ENCODE peak calls at places on chromosomes 6 and 20, in seven cellular contexts. X is mesendoderm, R is IMR-90, E is mesenchymal stem cell, K is neuronal stem cell, M is H1, Z is trophoblast cell. J is an unnamed sample.

GRCh38 chr6:21241231-21242130 is 352.1 kb upstream of the SOX4 start:
- DNase-seq in X (peak), R (no peak), E (no peak), K (no peak), M (no peak), Z (peak), J (no peak)

GRCh38 chr6:43021270-43022047 is at the start of gene RRP36:
- DNase-seq in X (peak), R (peak), E (peak), K (peak), M (no peak), Z (peak), J (peak)

GRCh38 chr6:138001750-138002349 is 105.4 kb downstream of the PERP start:
- DNase-seq in X (peak), R (peak), E (peak), K (peak), M (no peak), Z (peak), J (no peak)

GRCh38 chr6:80636689-80637088 is 530.2 kb downstream of the BCKDHB start:
- DNase-seq in X (no peak), R (peak), E (no peak), K (no peak), M (no peak), Z (peak), J (no peak)

GRCh38 chr6:114154812-114155211 is 183.9 kb upstream of the HDAC2 start:
- DNase-seq in X (no peak), R (no peak), E (no peak), K (no peak), M (no peak), Z (no peak), J (no peak)

GRCh38 chr6:44489912-44490604 is 102.6 kb downstream of the CDC5L start:
- DNase-seq in X (no peak), R (peak), E (peak), K (no peak), M (no peak), Z (peak), J (no peak)

GRCh38 chr20:10902836-10903410 is 229.1 kb upstream of the JAG1 start:
- DNase-seq in X (no peak), R (no peak), E (no peak), K (no peak), M (no peak), Z (no peak), J (no peak)

GRCh38 chr6:63537126-63537958 is 34.9 kb upstream of the LOC128125822 start:
- DNase-seq in X (peak), R (no peak), E (no peak), K (no peak), M (no peak), Z (no peak), J (no peak)

GRCh38 chr6:47922391-47922790 is 140.6 kb downstream of the OPN5 start:
- DNase-seq in X (peak), R (no peak), E (no peak), K (peak), M (no peak), Z (no peak), J (peak)

GRCh38 chr6:5292154-5292553 is 30.8 kb downstream of the FARS2 start:
- DNase-seq in X (no peak), R (no peak), E (no peak), K (no peak), M (no peak), Z (no peak), J (no peak)

GRCh38 chr6:76612818-76613452 is 540.5 kb upstream of the IMPG1 start:
- DNase-seq in X (peak), R (no peak), E (no peak), K (no peak), M (no peak), Z (no peak), J (no peak)

GRCh38 chr6:44660561-44661220 is 273.2 kb downstream of the CDC5L start:
- DNase-seq in X (no peak), R (no peak), E (no peak), K (no peak), M (no peak), Z (no peak), J (no peak)

GRCh38 chr20:61931476-61932198 is 134.0 kb downstream of the TAF4 start:
- DNase-seq in X (no peak), R (no peak), E (no peak), K (no peak), M (no peak), Z (no peak), J (no peak)

GRCh38 chr6:75863001-75863400 is 114.0 kb downstream of the MYO6 start:
- DNase-seq in X (no peak), R (no peak), E (no peak), K (no peak), M (no peak), Z (no peak), J (no peak)

DNA sequence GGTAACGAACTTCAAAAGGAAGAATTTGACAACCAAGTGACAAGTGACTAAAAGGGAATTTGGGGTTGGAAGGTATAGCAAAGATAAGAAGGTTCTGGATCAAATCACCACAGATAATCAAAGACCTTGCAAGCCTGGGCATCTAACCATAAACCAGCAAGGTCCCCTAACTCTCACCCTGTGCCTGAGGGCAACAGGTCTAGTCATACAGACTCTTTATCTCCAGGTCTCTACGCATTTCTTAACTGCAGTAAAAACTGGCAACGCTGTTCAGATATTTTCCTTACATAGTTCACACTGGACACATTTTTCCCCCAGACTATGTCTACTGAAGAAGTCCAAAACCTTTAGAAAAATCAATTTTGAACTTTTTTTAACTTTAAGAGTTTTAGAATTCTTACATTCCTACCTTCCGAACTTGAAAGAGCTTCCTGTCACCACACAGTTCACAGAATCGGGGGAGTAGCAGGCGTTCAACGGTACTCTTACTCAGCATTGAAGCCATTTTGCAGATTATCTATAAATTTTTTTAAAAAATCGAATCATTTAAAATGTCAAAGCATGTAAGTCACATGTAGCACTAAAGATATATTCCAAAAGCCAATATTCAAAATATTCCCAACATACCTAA is 23.0 kb upstream of the ANKRD60 start:
- DNase-seq in X (peak), R (no peak), E (no peak), K (no peak), M (no peak), Z (peak), J (no peak)
- H2BK120ac ChIP-seq in X (no peak), R (peak), E (no peak), K (no peak), M (no peak), Z (no peak), J (no peak)

GRCh38 chr6:109897025-109897424 is 81.1 kb upstream of the GPR6 start:
- DNase-seq in X (no peak), R (no peak), E (no peak), K (no peak), M (no peak), Z (peak), J (no peak)
- H2BK120ac ChIP-seq in X (no peak), R (no peak), E (no peak), K (no peak), M (no peak), Z (peak), J (no peak)

GRCh38 chr6:147017153-147017552 is 187.1 kb upstream of the STXBP5 start:
- DNase-seq in X (peak), R (no peak), E (no peak), K (no peak), M (no peak), Z (no peak), J (no peak)
- H2BK120ac ChIP-seq in X (no peak), R (no peak), E (no peak), K (no peak), M (no peak), Z (no peak), J (no peak)

GRCh38 chr6:15363523-15364400 is 117.9 kb downstream of the JARID2 start:
- DNase-seq in X (no peak), R (no peak), E (peak), K (no peak), M (no peak), Z (peak), J (no peak)

GRCh38 chr6:15364401-15365037 is 118.7 kb downstream of the JARID2 start:
- DNase-seq in X (no peak), R (no peak), E (no peak), K (no peak), M (no peak), Z (no peak), J (no peak)

GRCh38 chr6:15366879-15367278 is 121.0 kb downstream of the JARID2 start:
- DNase-seq in X (no peak), R (no peak), E (no peak), K (no peak), M (no peak), Z (no peak), J (no peak)

GRCh38 chr6:15366003-15366535 is 120.2 kb downstream of the JARID2 start:
- DNase-seq in X (no peak), R (no peak), E (no peak), K (no peak), M (no peak), Z (peak), J (no peak)

GRCh38 chr6:15365273-15365687 is 119.4 kb downstream of the JARID2 start:
- DNase-seq in X (no peak), R (peak), E (peak), K (peak), M (no peak), Z (peak), J (peak)
- H2BK120ac ChIP-seq in X (no peak), R (no peak), E (no peak), K (no peak), M (no peak), Z (no peak), J (no peak)

DNA sequence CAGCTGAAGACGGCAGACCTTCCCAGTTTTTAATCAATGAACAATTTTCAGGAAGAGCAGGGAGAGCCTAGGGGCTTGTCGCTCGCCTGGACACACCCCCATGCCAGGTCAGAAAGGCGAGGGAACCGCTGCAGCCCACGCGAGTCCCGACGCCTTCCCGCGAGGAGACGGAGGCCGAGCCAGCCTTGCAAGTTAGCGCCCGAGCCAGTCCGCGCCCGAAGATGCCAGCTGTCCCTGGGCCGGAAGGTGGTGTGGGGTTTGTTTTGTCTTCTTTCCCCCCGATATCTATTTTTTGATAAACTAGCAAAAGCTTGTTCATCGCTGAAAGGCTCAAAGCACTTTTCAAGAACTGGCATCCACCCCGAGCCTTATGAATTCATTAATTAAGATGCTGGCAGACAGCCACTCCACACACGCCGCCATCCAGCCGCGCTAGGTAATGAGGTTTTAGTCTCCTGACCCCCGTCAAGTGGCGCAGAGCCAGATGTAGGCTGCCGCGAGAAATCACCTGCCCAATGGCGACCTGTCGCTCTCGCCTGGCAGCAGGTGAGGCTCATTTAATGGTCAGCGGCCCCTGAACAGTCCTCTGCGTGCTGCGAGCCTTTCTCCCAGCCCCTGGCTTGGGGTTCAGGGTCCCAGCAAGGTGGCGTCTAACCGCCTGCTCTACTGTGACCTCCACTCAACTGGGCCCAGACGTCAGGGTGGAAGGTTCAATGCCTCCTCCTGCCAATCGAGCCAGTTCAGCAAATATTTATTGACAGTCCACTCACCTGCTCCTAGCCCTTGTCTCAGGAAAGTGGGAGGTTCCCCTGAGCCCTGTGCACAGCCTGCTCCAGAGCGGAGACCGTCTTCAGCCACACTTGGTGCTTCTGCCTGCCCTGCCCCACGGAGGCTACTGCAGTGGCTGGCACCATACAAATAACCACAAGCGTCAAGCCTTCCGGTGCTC is 6.4 kb downstream of the CCDC167 start:
- DNase-seq in X (no peak), R (no peak), E (no peak), K (no peak), M (no peak), Z (no peak), J (no peak)
- H2BK120ac ChIP-seq in X (no peak), R (no peak), E (no peak), K (no peak), M (no peak), Z (no peak), J (no peak)

GRCh38 chr20:2387580-2387979 is 6.9 kb downstream of the TGM6 start:
- DNase-seq in X (no peak), R (no peak), E (no peak), K (no peak), M (no peak), Z (no peak), J (no peak)

GRCh38 chr20:2387180-2387577 is 6.5 kb downstream of the TGM6 start:
- DNase-seq in X (peak), R (peak), E (peak), K (peak), M (peak), Z (peak), J (peak)

GRCh38 chr20:2385496-2385895 is 4.8 kb downstream of the TGM6 start:
- DNase-seq in X (peak), R (no peak), E (no peak), K (no peak), M (no peak), Z (no peak), J (no peak)

GRCh38 chr20:2385026-2385425 is 4.3 kb downstream of the TGM6 start:
- DNase-seq in X (peak), R (no peak), E (no peak), K (no peak), M (no peak), Z (no peak), J (no peak)

DNA sequence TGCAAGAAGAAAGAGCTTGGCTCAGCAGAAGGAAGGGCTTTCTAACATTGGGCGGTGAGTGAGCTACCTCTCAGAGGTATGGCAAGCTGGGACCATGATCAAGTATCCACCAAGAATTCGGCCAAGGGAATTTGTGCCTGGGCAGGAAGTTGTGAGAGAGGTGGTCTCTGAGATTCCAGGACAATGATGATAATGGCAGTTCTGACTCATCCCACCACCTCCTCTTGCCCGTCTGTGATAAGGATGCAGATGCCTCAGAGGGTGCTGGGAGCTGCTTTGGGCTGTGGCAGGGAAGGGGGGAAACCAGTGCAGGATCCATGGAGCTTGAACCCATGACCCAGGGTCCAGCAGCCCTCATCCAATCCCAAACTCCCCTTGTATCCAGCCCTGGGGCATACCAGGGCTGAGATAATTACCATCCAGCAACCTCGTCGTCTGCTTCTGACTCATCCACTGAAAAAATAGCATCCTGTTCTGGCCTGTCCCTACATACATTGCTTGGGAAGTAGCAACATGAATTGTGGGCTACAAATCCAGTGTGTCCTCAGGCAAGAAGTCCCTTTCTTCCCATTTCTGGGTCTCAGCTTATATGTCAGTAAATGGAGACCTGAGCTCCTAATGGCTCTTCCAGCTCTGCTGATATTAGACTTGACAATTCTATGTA is 5.9 kb downstream of the TGM6 start:
- DNase-seq in X (peak), R (peak), E (peak), K (no peak), M (no peak), Z (no peak), J (no peak)
- H2BK120ac ChIP-seq in X (no peak), R (no peak), E (no peak), K (no peak), M (no peak), Z (no peak), J (no peak)

GRCh38 chr6:78639505-78640110 is 227.7 kb upstream of the IRAK1BP1 start:
- DNase-seq in X (no peak), R (no peak), E (no peak), K (no peak), M (no peak), Z (no peak), J (no peak)
- H2BK120ac ChIP-seq in X (no peak), R (no peak), E (no peak), K (no peak), M (no peak), Z (no peak), J (no peak)

GRCh38 chr6:150590448-150590847 is 9.2 kb upstream of the PLEKHG1 start:
- DNase-seq in X (no peak), R (no peak), E (no peak), K (no peak), M (no peak), Z (no peak), J (no peak)

GRCh38 chr6:150586850-150587359 is 12.8 kb upstream of the PLEKHG1 start:
- DNase-seq in X (no peak), R (no peak), E (no peak), K (no peak), M (no peak), Z (no peak), J (no peak)

GRCh38 chr6:150587637-150588036 is 12.0 kb upstream of the PLEKHG1 start:
- DNase-seq in X (no peak), R (no peak), E (no peak), K (no peak), M (no peak), Z (no peak), J (no peak)

GRCh38 chr6:150589828-150590227 is 9.9 kb upstream of the PLEKHG1 start:
- DNase-seq in X (no peak), R (no peak), E (no peak), K (no peak), M (no peak), Z (no peak), J (no peak)

GRCh38 chr6:150588862-150589499 is 10.7 kb upstream of the PLEKHG1 start:
- DNase-seq in X (no peak), R (no peak), E (no peak), K (no peak), M (no peak), Z (no peak), J (no peak)
- H2BK120ac ChIP-seq in X (no peak), R (no peak), E (no peak), K (no peak), M (no peak), Z (no peak), J (no peak)

GRCh38 chr6:32975886-32976285 is 7.5 kb downstream of the BRD2 start:
- DNase-seq in X (no peak), R (no peak), E (no peak), K (no peak), M (no peak), Z (no peak), J (no peak)
- H2BK120ac ChIP-seq in X (no peak), R (no peak), E (no peak), K (no peak), M (no peak), Z (no peak), J (no peak)

GRCh38 chr6:10268111-10268510 is 146.8 kb downstream of the TFAP2A start:
- DNase-seq in X (no peak), R (no peak), E (no peak), K (peak), M (peak), Z (no peak), J (peak)

GRCh38 chr6:10271982-10272381 is 142.9 kb downstream of the TFAP2A start:
- DNase-seq in X (no peak), R (no peak), E (no peak), K (no peak), M (no peak), Z (no peak), J (no peak)

GRCh38 chr6:10268661-10269060 is 146.2 kb downstream of the TFAP2A start:
- DNase-seq in X (no peak), R (no peak), E (no peak), K (no peak), M (no peak), Z (no peak), J (no peak)

GRCh38 chr6:10272591-10272990 is 142.3 kb downstream of the TFAP2A start:
- DNase-seq in X (no peak), R (no peak), E (no peak), K (no peak), M (no peak), Z (no peak), J (no peak)

GRCh38 chr6:10269814-10270472 is 144.9 kb downstream of the TFAP2A start:
- DNase-seq in X (no peak), R (no peak), E (no peak), K (no peak), M (no peak), Z (no peak), J (no peak)
- H2BK120ac ChIP-seq in X (no peak), R (no peak), E (no peak), K (no peak), M (no peak), Z (no peak), J (no peak)

J was measured in H9.